ENCODE peak calls at places on chromosomes 3 and 15, in nine cellular contexts. M is astrocyte of the spinal cord; N is choroid plexus epithelial cell; E is skeletal muscle cell; B is activated CD4-positive, alpha-beta T cell treated with anti-CD3 and anti-CD28 coated beads for 24 hours; T is cardiac fibroblast; D is CD8-positive, alpha-beta memory T cell; J is T-cell; P is substantia nigra. U is an unnamed sample.
A peak's percentile ranks its signal among the peaks of the same experiment; 100 is the strongest.

GRCh38 chr15:41945221-41945620 is 27.1 kb downstream of the EHD4 start:
- DNase-seq in D (no peak), N (no peak), T (no peak), P (no peak), M (no peak), J (no peak), B (no peak), E (no peak), U (no peak)

GRCh38 chr3:168384990-168385389 is 289.3 kb upstream of the GOLIM4 start:
- DNase-seq in M (no peak), E (no peak), N (no peak), J (no peak), B (no peak), D (no peak), P (no peak), T (no peak), U (no peak)

GRCh38 chr3:107458871-107459270 is 63.9 kb upstream of the BBX start:
- DNase-seq in E (no peak), J (no peak), T (peak; percentile 61), M (peak; percentile 31), B (no peak), D (no peak), P (no peak), N (peak; percentile 58), U (peak; percentile 39)

GRCh38 chr3:5071061-5071460 is 51.0 kb upstream of the ARL8B start:
- DNase-seq in T (peak; percentile 89), J (no peak), P (no peak), B (no peak), N (peak; percentile 82), M (peak; percentile 53), D (no peak), E (peak; percentile 63), U (peak; percentile 84)

GRCh38 chr3:126742057-126742456 is 38.0 kb downstream of the CHCHD6 start:
- DNase-seq in T (no peak), B (no peak), J (no peak), M (no peak), P (no peak), N (no peak), D (no peak), E (no peak), U (no peak)

GRCh38 chr3:141336672-141337522 is 31.4 kb upstream of the ZBTB38 start:
- DNase-seq in B (no peak), J (no peak), T (peak; percentile 77), D (no peak), N (peak; percentile 58), M (peak; percentile 83), E (peak; percentile 67), P (peak; percentile 10), U (peak; percentile 86)

GRCh38 chr3:101095703-101096102 is 102.5 kb upstream of the ABI3BP start:
- DNase-seq in J (no peak), M (peak; percentile 12), N (peak; percentile 40), B (no peak), E (no peak), T (peak; percentile 21), P (no peak), D (no peak), U (peak; percentile 50)

GRCh38 chr3:179653106-179653776 is 401 bp downstream of the USP13 start:
- DNase-seq in P (peak; percentile 82), M (peak; percentile 83), N (peak; percentile 88), T (peak; percentile 87), B (peak; percentile 44), E (no peak), D (peak; percentile 27), J (peak; percentile 54), U (peak; percentile 81)

GRCh38 chr3:174424656-174425055 is 434.5 kb upstream of the NAALADL2 start:
- DNase-seq in J (no peak), M (no peak), E (no peak), D (no peak), T (no peak), P (no peak), B (no peak), N (no peak), U (no peak)

GRCh38 chr15:97168704-97169475 is 791.6 kb upstream of the ARRDC4 start:
- DNase-seq in J (no peak), B (no peak), D (no peak), E (no peak), M (no peak), T (no peak), P (no peak), N (peak; percentile 36), U (no peak)

GRCh38 chr15:60529332-60529731 is 50.4 kb upstream of the ICE2 start:
- DNase-seq in M (no peak), N (no peak), T (no peak), P (no peak), B (no peak), D (no peak), E (no peak), J (no peak), U (peak; percentile 20)

GRCh38 chr15:77603616-77604406 is 28.9 kb downstream of the LINGO1 start:
- DNase-seq in D (no peak), T (no peak), M (no peak), E (no peak), N (no peak), B (no peak), P (no peak), J (no peak), U (no peak)

GRCh38 chr3:9503283-9503682 is 50.3 kb downstream of the LHFPL4 start:
- DNase-seq in T (peak; percentile 78), E (peak; percentile 16), M (peak; percentile 66), D (peak; percentile 51), N (peak; percentile 84), J (peak; percentile 50), B (peak; percentile 69), P (peak; percentile 17), U (peak; percentile 64)

GRCh38 chr15:39247574-39247973 is 333.3 kb upstream of the THBS1 start:
- DNase-seq in T (peak; percentile 73), B (no peak), M (peak; percentile 39), J (no peak), E (no peak), D (no peak), N (no peak), P (no peak), U (peak; percentile 71)

GRCh38 chr3:106018111-106018510 is 149.3 kb upstream of the CBLB start:
- DNase-seq in J (no peak), P (no peak), B (no peak), E (no peak), N (no peak), D (no peak), M (no peak), T (no peak), U (no peak)

GRCh38 chr15:95259965-95260364 is 1028.6 kb downstream of the MCTP2 start:
- DNase-seq in P (no peak), D (no peak), N (no peak), E (no peak), M (no peak), B (no peak), J (no peak), T (peak; percentile 84), U (peak; percentile 65)

GRCh38 chr3:193301441-193301840 is 60.4 kb downstream of the PLAAT1 start:
- DNase-seq in T (no peak), P (no peak), M (peak; percentile 45), N (no peak), J (no peak), E (no peak), D (no peak), B (no peak), U (peak; percentile 33)

GRCh38 chr15:67433495-67434099 is 87.3 kb upstream of the C15orf61 start:
- DNase-seq in D (no peak), M (peak; percentile 56), B (peak; percentile 7), T (peak; percentile 74), P (no peak), E (no peak), J (no peak), N (peak; percentile 79), U (peak; percentile 70)

GRCh38 chr15:38690737-38691332 is 126.2 kb upstream of the RASGRP1 start:
- DNase-seq in P (peak; percentile 37), T (peak; percentile 80), B (peak; percentile 76), J (peak; percentile 80), E (no peak), N (peak; percentile 86), M (peak; percentile 72), D (peak; percentile 68), U (peak; percentile 80)

GRCh38 chr15:56234804-56235203 is 8.9 kb downstream of the RFX7 start:
- DNase-seq in D (no peak), E (peak; percentile 19), N (peak; percentile 71), B (no peak), J (no peak), T (peak; percentile 67), P (no peak), M (no peak), U (peak; percentile 90)

GRCh38 chr3:177230641-177231040 is 33.4 kb upstream of the TBL1XR1 start:
- DNase-seq in P (no peak), B (no peak), J (no peak), M (no peak), D (no peak), E (no peak), T (no peak), N (no peak), U (no peak)

GRCh38 chr3:13141991-13142412 is 68.8 kb upstream of the IQSEC1 start:
- DNase-seq in D (no peak), M (peak; percentile 29), J (no peak), P (no peak), N (peak; percentile 46), T (peak; percentile 32), B (no peak), E (no peak), U (peak; percentile 40)

GRCh38 chr3:127675651-127676391 is 3.1 kb downstream of the ABTB1 start:
- DNase-seq in E (no peak), J (no peak), M (no peak), T (no peak), P (no peak), D (no peak), N (no peak), B (no peak), U (no peak)

GRCh38 chr3:48991851-48992545 is 2.0 kb downstream of the P4HTM start:
- DNase-seq in D (no peak), N (no peak), M (no peak), T (no peak), E (no peak), J (no peak), B (no peak), P (no peak), U (peak; percentile 23)

GRCh38 chr3:107242579-107242978 is 134.7 kb upstream of the CCDC54 start:
- DNase-seq in P (no peak), B (no peak), N (no peak), D (no peak), T (no peak), M (no peak), E (no peak), J (no peak), U (no peak)